ENCODE peak calls at places on chromosomes 6 and 20, in ten cellular contexts. K is stomach, N is breast epithelium, R is sigmoid colon, W is HepG2, U is endothelial cell of umbilical vein, E is K562, L is H1, M is suprapubic skin, C is prostate gland. I is an unnamed sample.

GRCh38 chr20:37295595-37295994 is 6.1 kb downstream of the MANBAL start:
- DNase-seq in K (no peak), N (no peak), R (no peak), W (no peak), U (no peak), E (no peak), L (no peak), M (no peak), C (peak; percentile 30), I (no peak)

GRCh38 chr6:6712258-6712978 is 123.9 kb downstream of the LY86 start:
- DNase-seq in K (peak; percentile 72), N (no peak), R (no peak), W (peak; percentile 83), U (no peak), E (peak; percentile 68), L (no peak), M (no peak), C (no peak), I (peak; percentile 91)

GRCh38 chr20:50601511-50602431 is 89.6 kb downstream of the RIPOR3 start:
- DNase-seq in K (no peak), N (no peak), R (no peak), W (no peak), U (no peak), E (peak; percentile 65), L (no peak), M (no peak), C (no peak), I (peak; percentile 10)

GRCh38 chr6:75849329-75850025 is 100.4 kb downstream of the MYO6 start:
- DNase-seq in K (peak; percentile 46), N (no peak), R (no peak), W (no peak), U (peak; percentile 58), E (no peak), L (no peak), M (no peak), C (peak; percentile 66), I (no peak)

GRCh38 chr6:119333707-119334295 is 15.8 kb downstream of the MAN1A1 start:
- DNase-seq in K (no peak), N (no peak), R (no peak), W (no peak), U (no peak), E (no peak), L (no peak), M (no peak), C (no peak), I (no peak)

GRCh38 chr6:160238786-160239751 is 19.6 kb downstream of the SLC22A2 start:
- DNase-seq in K (no peak), N (no peak), R (no peak), W (no peak), U (no peak), E (no peak), L (no peak), M (no peak), C (no peak), I (no peak)

GRCh38 chr20:5181955-5182354 is 55.1 kb downstream of the CDS2 start:
- DNase-seq in K (no peak), N (no peak), R (no peak), W (no peak), U (peak; percentile 36), E (no peak), L (no peak), M (no peak), C (no peak), I (no peak)

GRCh38 chr6:167906899-167907298 is 80.2 kb downstream of the AFDN start:
- DNase-seq in K (peak; percentile 86), N (peak; percentile 70), R (no peak), W (no peak), U (peak; percentile 65), E (no peak), L (no peak), M (no peak), C (peak; percentile 95), I (no peak)

GRCh38 chr6:18099501-18099900 is 23.0 kb downstream of the NHLRC1 start:
- DNase-seq in K (no peak), N (no peak), R (no peak), W (no peak), U (no peak), E (no peak), L (no peak), M (no peak), C (no peak), I (no peak)

GRCh38 chr20:699342-699741 is 23.7 kb upstream of the SCRT2 start:
- DNase-seq in K (no peak), N (no peak), R (no peak), W (no peak), U (no peak), E (no peak), L (no peak), M (no peak), C (no peak), I (no peak)

GRCh38 chr6:16805190-16805860 is 44.1 kb upstream of the ATXN1 start:
- DNase-seq in K (no peak), N (no peak), R (no peak), W (peak; percentile 23), U (no peak), E (no peak), L (no peak), M (no peak), C (no peak), I (no peak)

GRCh38 chr6:11835065-11835464 is 56.5 kb upstream of the ADTRP start:
- DNase-seq in K (no peak), N (no peak), R (no peak), W (no peak), U (no peak), E (no peak), L (no peak), M (no peak), C (no peak), I (no peak)

GRCh38 chr20:36919715-36920333 is 31.7 kb downstream of the SAMHD1 start:
- DNase-seq in K (no peak), N (no peak), R (no peak), W (peak; percentile 73), U (peak; percentile 67), E (peak; percentile 56), L (no peak), M (no peak), C (peak; percentile 20), I (peak; percentile 54)

GRCh38 chr20:58433759-58434158 is 44.7 kb downstream of the VAPB start:
- DNase-seq in K (no peak), N (no peak), R (no peak), W (no peak), U (peak; percentile 12), E (peak; percentile 54), L (no peak), M (no peak), C (no peak), I (no peak)

GRCh38 chr6:70998148-70998547 is 41.3 kb upstream of the B3GAT2 start:
- DNase-seq in K (no peak), N (no peak), R (no peak), W (no peak), U (no peak), E (no peak), L (no peak), M (no peak), C (no peak), I (no peak)

DNA sequence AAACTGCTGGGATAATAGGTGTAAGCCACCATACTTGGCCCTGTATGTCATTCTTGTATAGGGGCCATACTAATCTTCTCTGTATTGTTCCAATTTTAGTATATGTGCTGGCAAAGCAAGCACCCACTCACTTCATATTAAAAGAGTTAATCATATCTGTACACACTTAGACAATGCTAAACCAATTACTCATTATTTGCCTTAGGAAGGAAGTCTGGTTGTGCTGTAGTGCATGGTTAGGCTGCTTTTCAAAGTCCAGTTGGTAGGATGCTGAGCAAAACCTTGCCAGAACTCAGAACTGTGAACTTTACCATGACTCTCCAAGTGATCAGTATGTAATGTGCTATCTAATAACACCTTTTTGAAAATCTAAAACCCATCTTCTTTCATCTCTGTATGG is 88.6 kb downstream of the LIN28B start:
- DNase-seq in K (no peak), N (no peak), R (no peak), W (peak; percentile 77), U (peak; percentile 84), E (no peak), L (no peak), M (no peak), C (no peak), I (no peak)
- H3K27me3 ChIP-seq in K (no peaks in the 10 kb centered on the region), N (no peaks in the 10 kb centered on the region), R (no peaks in the 10 kb centered on the region), W (no peaks in the 10 kb centered on the region), U (no peaks in the 10 kb centered on the region), E (no peaks in the 10 kb centered on the region), L (no peaks in the 10 kb centered on the region), M (no peaks in the 10 kb centered on the region), C (no peaks in the 10 kb centered on the region), I (peaks cover 2% of the 10 kb centered on the region)

GRCh38 chr20:61502433-61502832 is 250.4 kb downstream of the CDH4 start:
- DNase-seq in K (no peak), N (no peak), R (no peak), W (no peak), U (no peak), E (no peak), L (no peak), M (no peak), C (no peak), I (no peak)

GRCh38 chr20:61503106-61503505 is 251.0 kb downstream of the CDH4 start:
- DNase-seq in K (no peak), N (no peak), R (no peak), W (no peak), U (no peak), E (no peak), L (no peak), M (no peak), C (no peak), I (no peak)

GRCh38 chr20:61499859-61500258 is 247.8 kb downstream of the CDH4 start:
- DNase-seq in K (no peak), N (no peak), R (no peak), W (no peak), U (no peak), E (no peak), L (no peak), M (no peak), C (no peak), I (no peak)

GRCh38 chr20:61497029-61497627 is 245.1 kb downstream of the CDH4 start:
- DNase-seq in K (no peak), N (no peak), R (no peak), W (no peak), U (no peak), E (no peak), L (no peak), M (no peak), C (no peak), I (no peak)

GRCh38 chr20:61500791-61501321 is 248.8 kb downstream of the CDH4 start:
- DNase-seq in K (no peak), N (no peak), R (no peak), W (no peak), U (no peak), E (no peak), L (no peak), M (no peak), C (no peak), I (no peak)
- TF ChIP-seq CTCF in K (no peak), N (no peak), R (no peak), W (no peak), U (no peak), E (no peak), L (no peak), M (no peak), C (no peak), I (no peak)

GRCh38 chr6:422423-423061 is 31.0 kb downstream of the IRF4 start:
- DNase-seq in K (no peak), N (no peak), R (no peak), W (peak; percentile 96), U (no peak), E (no peak), L (no peak), M (no peak), C (no peak), I (peak; percentile 52)
- TF ChIP-seq POLR2AphosphoS5 in K (no peak), N (peak; percentile 16), R (no peak), W (no peak), U (no peak), E (no peak), L (no peak), M (no peak), C (no peak), I (no peak)

GRCh38 chr6:7881765-7882500 is 28.7 kb downstream of the TXNDC5 start:
- DNase-seq in K (no peak), N (no peak), R (no peak), W (no peak), U (peak; percentile 72), E (no peak), L (no peak), M (no peak), C (no peak), I (no peak)
- H3K27me3 ChIP-seq in K (no peaks in the 10 kb centered on the region), N (no peaks in the 10 kb centered on the region), R (no peaks in the 10 kb centered on the region), W (no peaks in the 10 kb centered on the region), U (no peaks in the 10 kb centered on the region), E (no peaks in the 10 kb centered on the region), L (no peaks in the 10 kb centered on the region), M (no peaks in the 10 kb centered on the region), C (no peaks in the 10 kb centered on the region), I (no peaks in the 10 kb centered on the region)

I was measured in HL-60.